ENCODE peak calls at places on chromosomes 16 and 17, in five cellular contexts. S, B, E, L and G are unnamed samples.

GRCh38 chr16:67499159-67499558 is 15.8 kb upstream of the AGRP start:
- DNase-seq in L (no peak), E (no peak), B (no peak), S (no peak), G (no peak)

GRCh38 chr17:74919440-74920305 is 3.4 kb downstream of the USH1G start:
- DNase-seq in E (no peak), L (no peak), S (peak; percentile 34), B (peak; percentile 30), G (no peak)

GRCh38 chr16:81499576-81500380 is 55.2 kb downstream of the CMIP start:
- DNase-seq in E (no peak), B (no peak), S (no peak), L (no peak), G (no peak)

GRCh38 chr17:40615295-40615988 is 32.2 kb downstream of the SMARCE1 start:
- DNase-seq in S (peak; percentile 88), E (no peak), L (peak; percentile 61), B (peak; percentile 64), G (no peak)

GRCh38 chr16:3950343-3951193 is 70.1 kb upstream of the CREBBP start:
- DNase-seq in S (no peak), L (no peak), B (peak; percentile 99), E (peak; percentile 91), G (peak; percentile 96)

GRCh38 chr17:45293413-45294211 is 23.2 kb downstream of the MAP3K14 start:
- DNase-seq in E (peak; percentile 75), L (no peak), B (peak; percentile 90), S (peak; percentile 64), G (no peak)

GRCh38 chr16:67000384-67001158 is 12.2 kb downstream of the CES4A start:
- DNase-seq in S (peak; percentile 50), B (peak; percentile 46), E (no peak), L (peak; percentile 21), G (no peak)

GRCh38 chr17:44350733-44351226 is 5.7 kb downstream of the GRN start:
- DNase-seq in B (peak; percentile 62), L (peak; percentile 22), S (peak; percentile 84), E (no peak), G (no peak)

GRCh38 chr17:42975265-42975664 is 4.6 kb downstream of the PTGES3L start:
- DNase-seq in L (no peak), S (no peak), B (no peak), E (no peak), G (no peak)

GRCh38 chr16:81523387-81524115 is 78.9 kb downstream of the CMIP start:
- DNase-seq in S (no peak), B (peak; percentile 70), L (no peak), E (peak; percentile 18), G (no peak)

GRCh38 chr17:8572767-8573166 is 57.8 kb downstream of the MYH10 start:
- DNase-seq in S (no peak), E (no peak), L (no peak), B (peak; percentile 41), G (no peak)

GRCh38 chr16:66511615-66512500 is 38.1 kb downstream of the TK2 start:
- DNase-seq in E (no peak), L (no peak), S (no peak), B (peak; percentile 80), G (no peak)

GRCh38 chr17:39919087-39919683 is 750 bp upstream of the GSDMB start:
- DNase-seq in L (no peak), E (no peak), S (no peak), B (no peak), G (no peak)

GRCh38 chr16:12449795-12450194 is 353.9 kb downstream of the CPPED1 start:
- DNase-seq in B (no peak), E (no peak), L (no peak), S (no peak), G (no peak)

GRCh38 chr17:66654764-66655163 is 180.2 kb upstream of the CACNG5 start:
- DNase-seq in S (no peak), L (no peak), B (no peak), E (no peak), G (no peak)

GRCh38 chr16:21656795-21657768 is 4.7 kb upstream of the IGSF6 start:
- DNase-seq in E (no peak), B (peak; percentile 74), S (peak; percentile 66), L (peak; percentile 21), G (no peak)

GRCh38 chr16:10122546-10122945 is 59.7 kb downstream of the GRIN2A start:
- DNase-seq in L (no peak), B (no peak), E (no peak), S (peak; percentile 14), G (no peak)

GRCh38 chr17:681738-682137 is 32.9 kb downstream of the VPS53 start:
- DNase-seq in S (no peak), E (peak; percentile 61), B (peak; percentile 37), L (no peak), G (peak; percentile 68)

GRCh38 chr16:31696968-31697743 is 169.5 kb downstream of the AHSP start:
- DNase-seq in S (no peak), E (peak; percentile 21), B (peak; percentile 59), L (peak; percentile 50), G (no peak)

GRCh38 chr17:11330871-11331270 is 89.9 kb downstream of the SHISA6 start:
- DNase-seq in L (no peak), S (no peak), E (no peak), B (peak; percentile 1), G (no peak)